ENCODE peak calls at places on chromosomes 6 and 20, in five cellular contexts. L is lung, G is SK-N-SH, O is psoas muscle, X is heart left ventricle. I is an unnamed sample.

GRCh38 chr6:104704191-104704590 is 155.5 kb downstream of the HACE1 start:
- DNase-seq in L (no peak), G (no peak), O (no peak), X (no peak), I (no peak)

GRCh38 chr20:41476013-41476441 is 109.4 kb upstream of the EMILIN3 start:
- DNase-seq in L (no peak), G (no peak), O (no peak), X (peak), I (no peak)

GRCh38 chr6:138514860-138515540 is 15.7 kb upstream of the NHSL1 start:
- DNase-seq in L (no peak), G (no peak), O (no peak), X (no peak), I (no peak)

GRCh38 chr6:135519343-135519742 is 21.8 kb upstream of the AHI1 start:
- DNase-seq in L (no peak), G (no peak), O (no peak), X (no peak), I (no peak)

GRCh38 chr20:17493173-17493572 is 38.0 kb downstream of the BFSP1 start:
- DNase-seq in L (no peak), G (no peak), O (no peak), X (no peak), I (no peak)

GRCh38 chr6:111121789-111122350 is 34.6 kb downstream of the SLC16A10 start:
- DNase-seq in L (no peak), G (no peak), O (peak), X (no peak), I (no peak)

GRCh38 chr6:135909737-135910387 is 58.4 kb downstream of the PDE7B start:
- DNase-seq in L (peak), G (peak), O (no peak), X (no peak), I (no peak)

GRCh38 chr6:30887901-30888300 is 3.6 kb downstream of the DDR1 start:
- DNase-seq in L (no peak), G (peak), O (no peak), X (no peak), I (no peak)

GRCh38 chr6:75936682-75937081 is 135.8 kb downstream of the IMPG1 start:
- DNase-seq in L (no peak), G (no peak), O (no peak), X (no peak), I (no peak)

GRCh38 chr6:57040011-57040410 is 6.5 kb upstream of the KIAA1586 start:
- DNase-seq in L (no peak), G (peak), O (no peak), X (no peak), I (no peak)

GRCh38 chr20:43914697-43915208 is at the start of gene TOX2:
- DNase-seq in L (no peak), G (peak), O (no peak), X (peak), I (no peak)

GRCh38 chr6:148221580-148221979 is 121.1 kb upstream of the SASH1 start:
- DNase-seq in L (no peak), G (no peak), O (no peak), X (no peak), I (no peak)

GRCh38 chr6:91087864-91088263 is 501.0 kb upstream of the MAP3K7 start:
- DNase-seq in L (no peak), G (no peak), O (no peak), X (no peak), I (no peak)

GRCh38 chr20:32966382-32966781 is 37.9 kb downstream of the SUN5 start:
- DNase-seq in L (no peak), G (peak), O (no peak), X (no peak), I (peak)

GRCh38 chr6:45477278-45477677 is 99.5 kb upstream of the SUPT3H start:
- DNase-seq in L (no peak), G (no peak), O (no peak), X (no peak), I (no peak)

GRCh38 chr6:56399672-56400263 is 152.4 kb upstream of the COL21A1 start:
- DNase-seq in L (no peak), G (no peak), O (no peak), X (no peak), I (no peak)

GRCh38 chr6:100719883-100720682 is 161.0 kb downstream of the ASCC3 start:
- DNase-seq in L (no peak), G (peak), O (no peak), X (no peak), I (no peak)

GRCh38 chr20:62141397-62142251 is 1.6 kb downstream of the PSMA7 start:
- DNase-seq in L (no peak), G (peak), O (no peak), X (no peak), I (no peak)

GRCh38 chr6:133587841-133588240 is 301.1 kb upstream of the TCF21 start:
- DNase-seq in L (no peak), G (no peak), O (no peak), X (no peak), I (no peak)

GRCh38 chr20:57620999-57621398 is 773 bp upstream of the ZBP1 start:
- DNase-seq in L (no peak), G (no peak), O (no peak), X (no peak), I (no peak)

GRCh38 chr6:108947114-108947854 is 99.1 kb downstream of the ARMC2 start:
- DNase-seq in L (no peak), G (peak), O (no peak), X (no peak), I (no peak)

GRCh38 chr20:36246410-36246809 is 10.1 kb downstream of the AAR2 start:
- DNase-seq in L (no peak), G (no peak), O (no peak), X (no peak), I (no peak)

GRCh38 chr20:21559305-21559704 is 45.4 kb upstream of the NKX2-2 start:
- DNase-seq in L (no peak), G (no peak), O (no peak), X (no peak), I (no peak)

GRCh38 chr20:34528921-34529297 is 12.7 kb downstream of the DYNLRB1 start:
- DNase-seq in L (peak), G (no peak), O (no peak), X (peak), I (no peak)

GRCh38 chr6:119627908-119628669 is 278.5 kb upstream of the MAN1A1 start:
- DNase-seq in L (no peak), G (no peak), O (no peak), X (no peak), I (no peak)

GRCh38 chr6:127608554-127609270 is 31.7 kb downstream of the C6orf58 start:
- DNase-seq in L (no peak), G (no peak), O (no peak), X (no peak), I (no peak)

GRCh38 chr20:25076201-25076600 is 5.7 kb downstream of the VSX1 start:
- DNase-seq in L (no peak), G (no peak), O (peak), X (no peak), I (peak)

GRCh38 chr6:89464295-89464694 is 31.3 kb downstream of the ANKRD6 start:
- DNase-seq in L (no peak), G (no peak), O (no peak), X (no peak), I (no peak)

GRCh38 chr6:148513145-148514071 is 170.8 kb downstream of the SASH1 start:
- DNase-seq in L (no peak), G (no peak), O (peak), X (peak), I (no peak)

GRCh38 chr6:10659697-10660348 is 34.6 kb downstream of the C6orf52 start:
- DNase-seq in L (no peak), G (peak), O (peak), X (no peak), I (no peak)

GRCh38 chr20:57657537-57658446 is 37.6 kb upstream of the ZBP1 start:
- DNase-seq in L (peak), G (peak), O (peak), X (peak), I (peak)

GRCh38 chr6:149923327-149923986 is 536 bp upstream of the RAET1G start:
- DNase-seq in L (no peak), G (peak), O (peak), X (no peak), I (no peak)

GRCh38 chr6:34671362-34671761 is 25.2 kb downstream of the ILRUN start:
- DNase-seq in L (no peak), G (no peak), O (no peak), X (no peak), I (no peak)

GRCh38 chr20:54027704-54028103 is 42.7 kb downstream of the BCAS1 start:
- DNase-seq in L (no peak), G (no peak), O (no peak), X (no peak), I (no peak)

GRCh38 chr6:106114492-106114891 is 28.4 kb downstream of the PRDM1 start:
- DNase-seq in L (no peak), G (no peak), O (no peak), X (no peak), I (no peak)

GRCh38 chr20:12677925-12678324 is 330.8 kb upstream of the SPTLC3 start:
- DNase-seq in L (no peak), G (no peak), O (no peak), X (no peak), I (no peak)

GRCh38 chr6:137657351-137657911 is 163.2 kb upstream of the OLIG3 start:
- DNase-seq in L (no peak), G (no peak), O (no peak), X (no peak), I (no peak)

GRCh38 chr20:61280217-61280980 is 28.3 kb downstream of the CDH4 start:
- DNase-seq in L (no peak), G (no peak), O (no peak), X (no peak), I (no peak)

GRCh38 chr6:84847349-84848160 is 83.2 kb upstream of the TBX18 start:
- DNase-seq in L (no peak), G (no peak), O (no peak), X (no peak), I (no peak)

DNA sequence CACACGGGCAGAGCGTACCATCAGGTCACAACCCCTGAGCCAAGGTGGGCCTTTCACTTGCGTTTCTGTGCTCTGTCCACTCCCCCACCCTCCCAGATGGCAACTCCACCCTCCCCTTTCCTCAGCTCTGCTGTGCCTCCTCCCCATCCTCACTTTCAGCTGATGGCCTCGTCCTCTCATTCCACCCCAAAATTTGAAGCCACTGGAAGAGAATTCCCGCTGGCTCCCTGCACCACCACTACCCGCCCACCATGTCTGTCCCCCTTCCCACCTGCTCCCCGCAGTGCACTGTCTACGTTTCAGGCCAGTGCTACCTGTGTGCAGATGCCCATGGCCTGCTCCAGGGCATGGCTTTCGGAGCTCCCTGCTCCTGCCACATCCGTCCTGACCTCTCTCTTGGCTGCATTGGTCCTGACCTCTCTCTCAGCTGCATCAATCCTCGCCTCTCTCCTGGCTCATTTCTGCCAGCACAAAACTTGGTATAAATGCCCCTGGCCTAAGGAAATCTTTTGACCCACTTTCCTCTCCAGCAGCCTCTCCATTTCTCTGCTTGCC is 24.0 kb downstream of the SYNJ2 start:
- DNase-seq in L (no peak), G (no peak), O (no peak), X (no peak), I (no peak)
- H3K27ac ChIP-seq in L (peak), G (no peak), O (no peak), X (no peak), I (no peak)

GRCh38 chr20:47356526-47357295 is at the start of gene ZMYND8:
- DNase-seq in L (peak), G (peak), O (peak), X (peak), I (peak)
- H3K4me3 ChIP-seq in L (no peak), G (peak), O (peak), X (no peak), I (peak)

GRCh38 chr20:10307359-10307735 is 88.7 kb downstream of the SNAP25 start:
- DNase-seq in L (no peak), G (no peak), O (no peak), X (no peak), I (no peak)

GRCh38 chr20:10300582-10301108 is 82.0 kb downstream of the SNAP25 start:
- DNase-seq in L (no peak), G (no peak), O (no peak), X (no peak), I (no peak)

GRCh38 chr20:10306440-10307358 is 88.1 kb downstream of the SNAP25 start:
- DNase-seq in L (no peak), G (no peak), O (no peak), X (no peak), I (no peak)

GRCh38 chr20:10304474-10305046 is 85.9 kb downstream of the SNAP25 start:
- DNase-seq in L (no peak), G (no peak), O (no peak), X (no peak), I (no peak)

DNA sequence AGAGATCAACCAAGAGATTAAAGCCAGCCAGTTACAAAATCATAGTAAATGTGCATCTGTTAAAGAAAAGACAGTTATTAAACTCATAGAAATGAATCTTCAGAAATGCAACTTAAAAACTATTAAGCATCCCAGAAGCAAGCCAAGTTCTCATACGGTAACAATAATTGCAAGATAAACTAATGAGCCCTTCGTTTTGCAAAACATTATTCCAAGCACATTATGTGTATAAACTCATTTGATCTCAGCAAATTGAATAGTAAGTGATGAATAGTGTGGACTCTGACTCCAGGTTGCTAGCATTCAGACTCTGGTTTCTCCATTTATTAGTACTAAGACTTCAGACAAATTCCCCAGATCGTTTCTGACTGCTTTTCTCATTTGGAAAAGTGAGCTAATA is 85.2 kb downstream of the SNAP25 start:
- DNase-seq in L (no peak), G (no peak), O (no peak), X (no peak), I (no peak)
- H3K27ac ChIP-seq in L (no peak), G (peak), O (no peak), X (no peak), I (no peak)

DNA sequence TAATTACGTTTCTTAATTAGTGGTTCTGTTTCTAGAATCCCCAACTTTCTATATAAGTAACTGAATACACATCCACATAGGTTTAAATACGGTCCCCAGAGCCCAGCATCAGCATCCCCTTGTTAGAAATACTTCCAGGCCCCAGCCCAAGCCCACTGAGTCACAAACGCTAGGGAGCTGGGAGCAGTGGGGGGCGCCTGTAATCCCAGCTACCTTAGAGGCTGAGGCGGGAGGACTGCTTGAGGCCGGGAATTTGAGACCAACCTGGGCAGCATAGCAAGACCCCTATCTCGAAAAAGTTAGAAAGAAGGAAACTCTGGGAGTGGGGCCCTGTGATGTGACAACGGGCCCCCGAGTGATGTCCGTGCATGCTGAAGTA is 1.3 kb upstream of the PPP1R3G start:
- DNase-seq in L (no peak), G (no peak), O (no peak), X (no peak), I (no peak)
- H3K4me3 ChIP-seq in L (no peak), G (no peak), O (peak), X (peak), I (peak)

GRCh38 chr20:20318318-20319161 is 49.4 kb upstream of the INSM1 start:
- DNase-seq in L (no peak), G (no peak), O (no peak), X (no peak), I (no peak)
- H3K27ac ChIP-seq in L (no peak), G (no peak), O (no peak), X (no peak), I (no peak)

GRCh38 chr6:151242420-151242841 is 2.7 kb downstream of the AKAP12 start:
- DNase-seq in L (no peak), G (no peak), O (no peak), X (no peak), I (no peak)
- H3K4me3 ChIP-seq in L (peak), G (peak), O (peak), X (no peak), I (peak)

I was measured in coronary artery.